ENCODE peak calls at places on chromosomes 12 and 14, in ten cellular contexts. One of them, this sample, is unnamed. For H3K27me3 and H3K4me1, the result is how much of the 10 kb centered on the place peaks cover.

GRCh38 chr12:103373088-103373523 is 122.7 kb downstream of the C12orf42 start:
- DNase-seq in K562: no peak
- DNase-seq in left ventricle myocardium inferior: no peak
- DNase-seq in astrocyte: no peak
- DNase-seq in lower lobe of right lung: peak
- DNase-seq in stomach: peak
- DNase-seq in A673: no peak
- DNase-seq in mammary epithelial cell: no peak
- DNase-seq in transverse colon: no peak
- DNase-seq in CD8-positive, alpha-beta T cell: no peak
- DNase-seq in this sample: no peak

GRCh38 chr14:53409974-53410373 is 256.9 kb upstream of the DDHD1 start:
- DNase-seq in K562: no peak
- DNase-seq in left ventricle myocardium inferior: no peak
- DNase-seq in astrocyte: peak
- DNase-seq in lower lobe of right lung: no peak
- DNase-seq in stomach: no peak
- DNase-seq in A673: no peak
- DNase-seq in mammary epithelial cell: no peak
- DNase-seq in transverse colon: no peak
- DNase-seq in CD8-positive, alpha-beta T cell: no peak
- DNase-seq in this sample: no peak

GRCh38 chr12:118398878-118399277 is 22.5 kb downstream of the SUDS3 start:
- DNase-seq in K562: no peak
- DNase-seq in left ventricle myocardium inferior: no peak
- DNase-seq in astrocyte: no peak
- DNase-seq in lower lobe of right lung: no peak
- DNase-seq in stomach: no peak
- DNase-seq in A673: no peak
- DNase-seq in mammary epithelial cell: no peak
- DNase-seq in transverse colon: no peak
- DNase-seq in CD8-positive, alpha-beta T cell: no peak
- DNase-seq in this sample: no peak

GRCh38 chr14:38257500-38257899 is 1.6 kb upstream of the CLEC14A start:
- DNase-seq in K562: no peak
- DNase-seq in left ventricle myocardium inferior: no peak
- DNase-seq in astrocyte: no peak
- DNase-seq in lower lobe of right lung: no peak
- DNase-seq in stomach: no peak
- DNase-seq in A673: no peak
- DNase-seq in mammary epithelial cell: no peak
- DNase-seq in transverse colon: no peak
- DNase-seq in CD8-positive, alpha-beta T cell: no peak
- DNase-seq in this sample: no peak

GRCh38 chr12:117039891-117040309 is 59.3 kb downstream of the TESC start:
- DNase-seq in K562: no peak
- DNase-seq in left ventricle myocardium inferior: peak
- DNase-seq in astrocyte: no peak
- DNase-seq in lower lobe of right lung: no peak
- DNase-seq in stomach: no peak
- DNase-seq in A673: no peak
- DNase-seq in mammary epithelial cell: no peak
- DNase-seq in transverse colon: no peak
- DNase-seq in CD8-positive, alpha-beta T cell: no peak
- DNase-seq in this sample: no peak

GRCh38 chr12:102197789-102198188 is at the start of gene PMCH:
- DNase-seq in K562: no peak
- DNase-seq in left ventricle myocardium inferior: no peak
- DNase-seq in astrocyte: peak
- DNase-seq in lower lobe of right lung: no peak
- DNase-seq in stomach: no peak
- DNase-seq in A673: no peak
- DNase-seq in mammary epithelial cell: peak
- DNase-seq in transverse colon: no peak
- DNase-seq in CD8-positive, alpha-beta T cell: no peak
- DNase-seq in this sample: no peak

GRCh38 chr14:50533314-50533705 is 941 bp upstream of the MAP4K5 start:
- DNase-seq in K562: no peak
- DNase-seq in left ventricle myocardium inferior: no peak
- DNase-seq in astrocyte: no peak
- DNase-seq in lower lobe of right lung: no peak
- DNase-seq in stomach: no peak
- DNase-seq in A673: no peak
- DNase-seq in mammary epithelial cell: no peak
- DNase-seq in transverse colon: no peak
- DNase-seq in CD8-positive, alpha-beta T cell: no peak
- DNase-seq in this sample: no peak

GRCh38 chr12:104958946-104959841 is 1.1 kb upstream of the SLC41A2 start:
- DNase-seq in K562: peak
- DNase-seq in left ventricle myocardium inferior: no peak
- DNase-seq in astrocyte: peak
- DNase-seq in lower lobe of right lung: no peak
- DNase-seq in stomach: no peak
- DNase-seq in A673: no peak
- DNase-seq in mammary epithelial cell: peak
- DNase-seq in transverse colon: no peak
- DNase-seq in CD8-positive, alpha-beta T cell: no peak
- DNase-seq in this sample: no peak

DNA sequence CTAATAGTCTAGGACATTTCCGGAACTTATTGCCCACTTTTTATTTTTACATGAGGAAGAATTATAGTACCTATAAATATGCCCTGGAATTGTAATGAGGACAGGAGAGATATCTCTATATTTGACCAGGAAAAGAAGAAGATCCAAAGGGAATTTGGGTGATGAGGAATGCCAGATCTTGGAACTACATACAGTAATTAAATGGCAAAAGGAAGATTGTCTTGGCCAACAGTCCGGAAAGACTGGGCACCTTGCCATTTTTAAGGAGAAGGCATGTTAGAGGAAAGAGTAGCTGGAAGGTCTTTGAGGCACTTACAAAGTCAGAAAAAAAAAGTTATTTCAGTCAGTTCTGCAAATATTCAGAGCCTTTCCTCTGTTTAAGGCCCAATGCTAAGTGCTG is 616.4 kb downstream of the MED13L start:
- DNase-seq in K562: no peak
- DNase-seq in left ventricle myocardium inferior: no peak
- DNase-seq in astrocyte: no peak
- DNase-seq in lower lobe of right lung: no peak
- DNase-seq in stomach: peak
- DNase-seq in A673: no peak
- DNase-seq in mammary epithelial cell: no peak
- DNase-seq in transverse colon: no peak
- DNase-seq in CD8-positive, alpha-beta T cell: no peak
- DNase-seq in this sample: no peak
- H3K27me3 ChIP-seq in K562: under half
- H3K27me3 ChIP-seq in left ventricle myocardium inferior: under half
- H3K27me3 ChIP-seq in astrocyte: under half
- H3K27me3 ChIP-seq in lower lobe of right lung: under half
- H3K27me3 ChIP-seq in stomach: under half
- H3K27me3 ChIP-seq in A673: under half
- H3K27me3 ChIP-seq in mammary epithelial cell: under half
- H3K27me3 ChIP-seq in transverse colon: under half
- H3K27me3 ChIP-seq in CD8-positive, alpha-beta T cell: under half
- H3K27me3 ChIP-seq in this sample: under half

GRCh38 chr12:2616763-2617162 is 178.0 kb upstream of the FKBP4 start:
- DNase-seq in K562: no peak
- DNase-seq in left ventricle myocardium inferior: no peak
- DNase-seq in astrocyte: no peak
- DNase-seq in lower lobe of right lung: no peak
- DNase-seq in stomach: no peak
- DNase-seq in A673: no peak
- DNase-seq in mammary epithelial cell: no peak
- DNase-seq in transverse colon: no peak
- DNase-seq in CD8-positive, alpha-beta T cell: no peak
- DNase-seq in this sample: no peak
- H3K4me1 ChIP-seq in K562: under half
- H3K4me1 ChIP-seq in left ventricle myocardium inferior: under half
- H3K4me1 ChIP-seq in astrocyte: under half
- H3K4me1 ChIP-seq in lower lobe of right lung: under half
- H3K4me1 ChIP-seq in stomach: under half
- H3K4me1 ChIP-seq in A673: under half
- H3K4me1 ChIP-seq in mammary epithelial cell: under half
- H3K4me1 ChIP-seq in transverse colon: under half
- H3K4me1 ChIP-seq in CD8-positive, alpha-beta T cell: under half
- H3K4me1 ChIP-seq in this sample: under half

DNA sequence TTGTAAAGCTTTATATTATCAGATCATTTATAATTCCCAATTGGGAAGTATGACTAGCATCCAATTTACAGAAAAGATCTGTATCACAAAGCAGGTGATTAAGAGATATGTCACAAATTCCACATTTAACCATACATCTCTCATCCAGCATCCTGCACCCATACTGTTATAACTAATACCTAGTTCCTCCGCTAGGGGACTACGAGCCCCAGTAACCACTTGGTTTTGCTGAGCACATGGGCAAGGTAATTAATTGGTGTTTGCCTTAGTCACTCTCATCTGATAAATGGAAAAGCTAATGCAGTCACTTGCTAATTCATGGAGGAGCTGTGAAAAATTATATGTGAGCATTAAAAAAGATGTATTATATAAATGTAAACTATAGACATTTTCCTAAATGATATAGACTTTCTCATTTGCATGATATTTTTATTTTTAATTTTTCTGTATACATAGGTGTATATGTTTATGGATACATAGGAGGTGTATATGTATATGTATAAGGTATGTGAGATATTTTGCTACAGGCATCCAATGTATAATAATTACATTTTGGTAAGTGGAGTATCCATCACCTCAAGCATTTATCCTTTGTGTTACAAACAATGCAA is 1031.8 kb downstream of the GALC start:
- DNase-seq in K562: peak
- DNase-seq in left ventricle myocardium inferior: no peak
- DNase-seq in astrocyte: no peak
- DNase-seq in lower lobe of right lung: no peak
- DNase-seq in stomach: no peak
- DNase-seq in A673: no peak
- DNase-seq in mammary epithelial cell: peak
- DNase-seq in transverse colon: no peak
- DNase-seq in CD8-positive, alpha-beta T cell: no peak
- DNase-seq in this sample: peak
- TF ChIP-seq CTCF in K562: no peak
- TF ChIP-seq CTCF in left ventricle myocardium inferior: peak
- TF ChIP-seq CTCF in astrocyte: peak
- TF ChIP-seq CTCF in lower lobe of right lung: no peak
- TF ChIP-seq CTCF in stomach: no peak
- TF ChIP-seq CTCF in A673: peak
- TF ChIP-seq CTCF in mammary epithelial cell: peak
- TF ChIP-seq CTCF in transverse colon: no peak
- TF ChIP-seq CTCF in CD8-positive, alpha-beta T cell: no peak
- TF ChIP-seq CTCF in this sample: peak

GRCh38 chr14:56262530-56262929 is 144.3 kb downstream of the PELI2 start:
- DNase-seq in K562: no peak
- DNase-seq in left ventricle myocardium inferior: no peak
- DNase-seq in astrocyte: no peak
- DNase-seq in lower lobe of right lung: no peak
- DNase-seq in stomach: no peak
- DNase-seq in A673: no peak
- DNase-seq in mammary epithelial cell: no peak
- DNase-seq in transverse colon: no peak
- DNase-seq in CD8-positive, alpha-beta T cell: no peak
- DNase-seq in this sample: no peak
- H3K27me3 ChIP-seq in K562: under half
- H3K27me3 ChIP-seq in left ventricle myocardium inferior: under half
- H3K27me3 ChIP-seq in astrocyte: under half
- H3K27me3 ChIP-seq in lower lobe of right lung: under half
- H3K27me3 ChIP-seq in stomach: under half
- H3K27me3 ChIP-seq in A673: under half
- H3K27me3 ChIP-seq in mammary epithelial cell: under half
- H3K27me3 ChIP-seq in transverse colon: under half
- H3K27me3 ChIP-seq in CD8-positive, alpha-beta T cell: under half
- H3K27me3 ChIP-seq in this sample: under half

DNA sequence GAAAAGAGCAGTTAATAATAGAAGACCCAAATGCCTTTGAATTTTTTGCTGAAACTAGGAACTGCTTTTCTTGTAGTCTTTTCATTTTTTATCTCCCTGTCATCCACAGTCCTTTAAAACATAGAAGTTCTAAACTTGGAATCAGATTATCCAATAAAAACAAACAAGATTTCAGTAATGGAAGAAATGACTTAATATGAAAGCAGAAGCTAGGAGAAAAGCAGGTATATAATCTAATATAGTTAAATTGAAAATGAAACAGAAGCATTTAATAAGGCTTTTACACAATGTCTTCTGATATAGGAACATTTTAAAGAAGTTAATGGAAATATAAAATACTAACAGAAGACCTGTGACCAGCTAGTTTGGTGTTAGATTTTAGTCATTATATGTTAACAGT is 26.5 kb downstream of the PPP1R12A start:
- DNase-seq in K562: no peak
- DNase-seq in left ventricle myocardium inferior: no peak
- DNase-seq in astrocyte: no peak
- DNase-seq in lower lobe of right lung: no peak
- DNase-seq in stomach: no peak
- DNase-seq in A673: no peak
- DNase-seq in mammary epithelial cell: no peak
- DNase-seq in transverse colon: no peak
- DNase-seq in CD8-positive, alpha-beta T cell: no peak
- DNase-seq in this sample: no peak
- H3K4me1 ChIP-seq in K562: under half
- H3K4me1 ChIP-seq in left ventricle myocardium inferior: half or more
- H3K4me1 ChIP-seq in astrocyte: under half
- H3K4me1 ChIP-seq in lower lobe of right lung: under half
- H3K4me1 ChIP-seq in stomach: under half
- H3K4me1 ChIP-seq in A673: under half
- H3K4me1 ChIP-seq in mammary epithelial cell: under half
- H3K4me1 ChIP-seq in transverse colon: under half
- H3K4me1 ChIP-seq in CD8-positive, alpha-beta T cell: under half
- H3K4me1 ChIP-seq in this sample: under half